ENCODE peak calls at places on chromosomes 11 and 22, in four cellular contexts. N is H1, W is HepG2, R is K562. O is an unnamed sample.

GRCh38 chr11:117837791-117838190 is 13.2 kb upstream of the FXYD2 start:
- DNase-seq in N (no peak), W (no peak), R (no peak), O (no peak)

GRCh38 chr11:67732045-67732787 is 57.8 kb upstream of the ALDH3B2 start:
- DNase-seq in R (peak), N (peak), W (no peak), O (peak)

GRCh38 chr11:113562981-113563461 is 87.8 kb upstream of the DRD2 start:
- DNase-seq in W (no peak), N (no peak), R (no peak), O (no peak)

GRCh38 chr11:1782831-1783724 is 19.4 kb upstream of the CTSD start:
- DNase-seq in N (no peak), W (no peak), R (peak), O (no peak)

GRCh38 chr22:36663581-36663980 is 40.0 kb downstream of the CACNG2 start:
- DNase-seq in W (no peak), R (no peak), N (no peak), O (no peak)

GRCh38 chr11:15993360-15993759 is 363.0 kb downstream of the SOX6 start:
- DNase-seq in N (no peak), W (no peak), R (no peak), O (no peak)

GRCh38 chr11:8327761-8328192 is 64.1 kb upstream of the LMO1 start:
- DNase-seq in R (no peak), N (no peak), W (no peak), O (no peak)

GRCh38 chr11:114168086-114168448 is 108.6 kb downstream of the ZBTB16 start:
- DNase-seq in N (no peak), W (no peak), R (no peak), O (no peak)

GRCh38 chr11:19675397-19675796 is 37.2 kb upstream of the NAV2 start:
- DNase-seq in W (no peak), R (no peak), N (no peak), O (no peak)

GRCh38 chr11:117934526-117935307 is 5.5 kb upstream of the TMPRSS13 start:
- DNase-seq in W (no peak), N (no peak), R (no peak), O (no peak)

GRCh38 chr11:64539239-64539638 is 51.8 kb upstream of the SLC22A12 start:
- DNase-seq in R (no peak), N (no peak), W (no peak), O (no peak)

GRCh38 chr11:68545796-68546195 is 85.2 kb downstream of the PPP6R3 start:
- DNase-seq in W (no peak), R (no peak), N (no peak), O (no peak)

GRCh38 chr11:17921620-17922473 is 91.0 kb downstream of the SERGEF start:
- DNase-seq in W (no peak), N (no peak), R (peak), O (no peak)

GRCh38 chr22:42072606-42073330 is 1.3 kb upstream of the PHETA2 start:
- DNase-seq in N (no peak), W (no peak), R (peak), O (no peak)

GRCh38 chr11:57527056-57527631 is 3.4 kb downstream of the TIMM10 start:
- DNase-seq in R (peak), W (peak), N (peak), O (peak)

GRCh38 chr22:43185860-43186261 is 1.1 kb downstream of the TTLL12 start:
- DNase-seq in R (peak), N (no peak), W (peak), O (peak)

GRCh38 chr22:33028191-33028700 is 29.9 kb downstream of the SYN3 start:
- DNase-seq in W (no peak), N (peak), R (no peak), O (no peak)

GRCh38 chr11:78465169-78465942 is 47.7 kb upstream of the GAB2 start:
- DNase-seq in R (no peak), W (no peak), N (no peak), O (no peak)

GRCh38 chr22:50076646-50077624 is 8.3 kb downstream of the MLC1 start:
- DNase-seq in W (no peak), R (no peak), N (no peak), O (no peak)

GRCh38 chr22:29215012-29215860 is 9.5 kb downstream of the EMID1 start:
- DNase-seq in R (no peak), N (no peak), W (no peak), O (no peak)

GRCh38 chr22:35921777-35922176 is 106.8 kb downstream of the RBFOX2 start:
- DNase-seq in W (peak), N (peak), R (peak), O (peak)

GRCh38 chr11:2139118-2139490 is at the start of gene IGF2:
- DNase-seq in N (no peak), W (peak), R (no peak), O (no peak)

GRCh38 chr11:120205596-120206161 is 5.2 kb upstream of the OAF start:
- DNase-seq in N (no peak), W (no peak), R (no peak), O (no peak)

GRCh38 chr11:119531091-119531490 is 108.1 kb upstream of the THY1 start:
- DNase-seq in W (no peak), N (no peak), R (no peak), O (no peak)

GRCh38 chr11:134503596-134503995 is 91.6 kb upstream of the B3GAT1 start:
- DNase-seq in R (no peak), N (no peak), W (no peak), O (no peak)

GRCh38 chr11:119356349-119357031 is 10.0 kb upstream of the MFRP start:
- DNase-seq in R (peak), N (peak), W (no peak), O (peak)

GRCh38 chr11:44368886-44369285 is 58.9 kb upstream of the ALX4 start:
- DNase-seq in R (no peak), N (no peak), W (no peak), O (no peak)
- H3K9ac ChIP-seq in R (no peak), N (no peak), W (no peak), O (no peak)

GRCh38 chr11:94539420-94539819 is 4.3 kb upstream of the FUT4 start:
- DNase-seq in W (no peak), R (no peak), N (no peak), O (no peak)
- TF ChIP-seq FOSL1 in W (no peak), R (no peak), N (no peak), O (no peak)

DNA sequence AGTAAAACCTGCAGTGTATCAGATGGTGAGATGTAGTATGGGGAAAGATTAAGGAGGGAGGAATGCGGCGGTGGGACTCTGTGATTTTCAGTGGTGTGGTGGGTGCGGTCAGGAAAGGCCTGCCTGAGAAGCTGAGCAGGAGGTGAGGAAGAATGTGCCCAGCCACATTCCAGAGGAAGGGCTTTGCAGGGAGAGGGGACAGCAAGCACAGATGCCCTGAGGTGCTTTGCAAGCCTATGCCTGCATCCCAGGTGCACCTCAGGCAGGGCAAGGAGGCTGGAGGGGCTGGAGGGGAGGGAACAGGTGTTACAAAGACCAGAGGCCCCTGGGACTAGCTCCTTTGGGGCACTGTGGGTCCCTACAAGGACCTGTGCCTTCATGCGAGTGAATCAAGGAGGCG is 42.1 kb downstream of the MYO7A start:
- DNase-seq in R (no peak), N (no peak), W (no peak), O (no peak)
- TF ChIP-seq MAX in R (no peak), N (peak), W (no peak), O (no peak)

GRCh38 chr11:112128483-112129121 is 35.3 kb downstream of the IL18 start:
- DNase-seq in N (no peak), W (no peak), R (peak), O (peak)
- H3K9ac ChIP-seq in N (no peak), W (no peak), R (no peak), O (peak)

GRCh38 chr11:35802672-35803071 is 140.1 kb downstream of the TRIM44 start:
- DNase-seq in N (no peak), W (no peak), R (no peak), O (no peak)

GRCh38 chr11:35804446-35805040 is 139.3 kb upstream of the LDLRAD3 start:
- DNase-seq in N (no peak), W (no peak), R (no peak), O (no peak)

GRCh38 chr11:35803115-35803514 is 140.5 kb downstream of the TRIM44 start:
- DNase-seq in R (no peak), N (no peak), W (no peak), O (no peak)

GRCh38 chr11:35800970-35801953 is 138.7 kb downstream of the TRIM44 start:
- DNase-seq in N (no peak), W (no peak), R (no peak), O (no peak)

DNA sequence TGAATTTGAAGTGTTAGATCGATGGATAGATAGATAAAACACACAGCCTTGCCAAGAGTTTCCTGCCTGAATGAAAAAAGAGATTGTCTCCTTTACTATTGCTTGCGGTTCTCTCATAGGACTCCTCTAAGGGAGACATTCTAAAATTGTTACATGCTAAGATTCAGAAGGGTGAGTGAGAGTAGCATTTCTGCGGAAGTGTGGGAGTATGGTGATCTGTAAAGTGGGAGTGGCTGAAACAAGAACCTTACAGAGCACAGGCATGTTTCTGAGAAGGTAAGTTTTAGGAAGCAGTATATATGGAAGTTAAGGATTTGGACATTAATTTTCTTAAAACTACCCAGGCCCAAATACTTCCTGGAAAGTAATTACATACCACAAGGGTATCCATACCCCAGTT is 139.6 kb downstream of the TRIM44 start:
- DNase-seq in R (no peak), N (no peak), W (no peak), O (no peak)
- TF ChIP-seq FOSL1 in R (no peak), N (no peak), W (no peak), O (no peak)

GRCh38 chr22:48808038-48808960 is 1019.4 kb downstream of the BRD1 start:
- DNase-seq in W (no peak), N (no peak), R (no peak), O (no peak)

GRCh38 chr22:48805516-48805915 is 1022.2 kb downstream of the BRD1 start:
- DNase-seq in N (no peak), W (no peak), R (no peak), O (no peak)

GRCh38 chr22:48804811-48805301 is 1022.8 kb downstream of the BRD1 start:
- DNase-seq in N (no peak), W (no peak), R (no peak), O (no peak)

GRCh38 chr22:48807155-48807554 is 1020.5 kb downstream of the BRD1 start:
- DNase-seq in R (no peak), W (no peak), N (no peak), O (no peak)

GRCh38 chr22:48806227-48806781 is 1021.4 kb downstream of the BRD1 start:
- DNase-seq in W (no peak), R (no peak), N (peak), O (no peak)
- TF ChIP-seq MAX in W (no peak), R (no peak), N (no peak), O (no peak)

GRCh38 chr11:13009476-13009920 is 382 bp downstream of the RASSF10 start:
- DNase-seq in R (no peak), W (no peak), N (no peak), O (no peak)
- H3K9ac ChIP-seq in R (no peak), W (no peak), N (no peak), O (no peak)

GRCh38 chr11:24861440-24861839 is 364.6 kb downstream of the LUZP2 start:
- DNase-seq in W (no peak), N (no peak), R (no peak), O (no peak)

GRCh38 chr11:24870048-24870447 is 373.2 kb downstream of the LUZP2 start:
- DNase-seq in N (no peak), R (no peak), W (no peak), O (no peak)

GRCh38 chr11:24866743-24867142 is 369.9 kb downstream of the LUZP2 start:
- DNase-seq in N (no peak), W (no peak), R (no peak), O (no peak)
- TF ChIP-seq FOSL1 in N (no peak), W (no peak), R (no peak), O (no peak)

DNA sequence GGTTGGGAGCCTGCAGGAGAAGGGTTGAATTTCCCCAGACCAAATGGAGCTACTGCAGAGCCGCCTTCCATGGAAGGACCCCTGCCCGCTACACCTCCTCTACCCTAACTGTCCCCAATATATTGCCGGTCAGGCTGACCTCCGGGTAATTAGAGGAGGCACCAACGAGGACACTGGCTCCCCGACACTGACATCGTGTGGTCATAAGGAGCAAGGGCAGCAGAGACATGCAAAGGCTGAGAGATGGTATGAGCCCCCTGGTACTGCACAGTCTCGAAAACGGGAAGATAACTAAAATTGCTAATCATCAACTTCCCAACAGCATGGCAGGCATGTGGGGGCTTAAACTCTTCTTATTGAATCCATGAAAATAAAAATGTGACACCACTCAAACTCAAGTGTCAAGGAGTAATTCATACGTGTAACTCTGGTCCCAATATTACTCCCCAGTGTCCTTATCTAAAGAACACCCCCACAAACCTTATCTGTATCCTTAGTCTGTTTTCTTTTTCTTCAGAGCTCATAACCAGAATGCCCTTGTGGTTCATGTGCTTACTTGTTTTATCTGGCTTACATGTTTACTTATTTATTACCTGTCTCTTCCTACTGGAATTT is 4.4 kb downstream of the CAVIN3 start:
- DNase-seq in N (peak), R (peak), W (peak), O (peak)
- TF ChIP-seq MAX in N (no peak), R (no peak), W (no peak), O (no peak)

O was measured in HCT116.